ENCODE peak calls at places on chromosomes 2 and 18, in six cellular contexts. Y is astrocyte, L is ACHN, B is T-helper 2 cell, J is left cardiac atrium, X is NCI-H345. H is an unnamed sample.

GRCh38 chr2:225337183-225337582 is 62.3 kb upstream of the NYAP2 start:
- DNase-seq in X (no peak), L (peak), Y (peak), J (no peak), B (no peak), H (peak)

GRCh38 chr2:20578895-20579825 is 71.7 kb downstream of the HS1BP3 start:
- DNase-seq in L (peak), X (no peak), J (peak), B (no peak), Y (peak), H (no peak)

GRCh38 chr18:66749475-66750035 is 145.7 kb upstream of the CDH19 start:
- DNase-seq in L (no peak), J (no peak), Y (peak), X (no peak), B (no peak), H (no peak)

GRCh38 chr2:196186266-196186980 is 15.0 kb upstream of the STK17B start:
- DNase-seq in Y (no peak), B (no peak), X (no peak), L (no peak), J (no peak), H (no peak)

GRCh38 chr2:239232195-239232578 is 168.6 kb downstream of the HDAC4 start:
- DNase-seq in J (no peak), B (peak), Y (no peak), L (no peak), X (peak), H (peak)

GRCh38 chr18:52343138-52343537 is 3.1 kb downstream of the DCC start:
- DNase-seq in Y (no peak), L (peak), X (no peak), B (no peak), J (no peak), H (no peak)

GRCh38 chr2:240139666-240140393 is 628 bp downstream of the OTOS start:
- DNase-seq in X (no peak), J (no peak), L (no peak), Y (no peak), B (no peak), H (peak)

GRCh38 chr2:102187191-102188150 is 648 bp downstream of the IL1RL2 start:
- DNase-seq in Y (peak), B (peak), X (no peak), J (peak), L (no peak), H (no peak)

GRCh38 chr2:226583715-226584114 is 215.9 kb downstream of the IRS1 start:
- DNase-seq in Y (peak), L (peak), B (no peak), X (no peak), J (no peak), H (no peak)

GRCh38 chr2:180823546-180824141 is 156.8 kb upstream of the UBE2E3 start:
- DNase-seq in B (no peak), L (peak), J (no peak), X (no peak), Y (peak), H (no peak)

GRCh38 chr2:118814368-118814767 is 33.1 kb downstream of the EN1 start:
- DNase-seq in J (no peak), X (no peak), B (no peak), L (no peak), Y (no peak), H (no peak)

H was measured in DMS79 treated with DMSO at 0.1 percent for 48 hours.